ENCODE peak calls at places on chromosomes 6 and 20, in ten cellular contexts. One of them, this sample, is unnamed.

GRCh38 chr20:50193851-50194830 is 3.5 kb downstream of the CEBPB start:
- DNase-seq in tibial nerve: no peak
- DNase-seq in sigmoid colon: peak
- DNase-seq in H1: no peak
- DNase-seq in A549: peak
- DNase-seq in upper lobe of left lung: no peak
- DNase-seq in transverse colon: no peak
- DNase-seq in stomach: no peak
- DNase-seq in suprapubic skin: no peak
- DNase-seq in HepG2: no peak
- DNase-seq in this sample: no peak

GRCh38 chr6:139240161-139241010 is 51.4 kb downstream of the TXLNB start:
- DNase-seq in tibial nerve: no peak
- DNase-seq in sigmoid colon: no peak
- DNase-seq in H1: no peak
- DNase-seq in A549: no peak
- DNase-seq in upper lobe of left lung: no peak
- DNase-seq in transverse colon: peak
- DNase-seq in stomach: peak
- DNase-seq in suprapubic skin: no peak
- DNase-seq in HepG2: no peak
- DNase-seq in this sample: no peak

GRCh38 chr6:8743146-8743745 is 307.9 kb upstream of the SLC35B3 start:
- DNase-seq in tibial nerve: no peak
- DNase-seq in sigmoid colon: no peak
- DNase-seq in H1: no peak
- DNase-seq in A549: peak
- DNase-seq in upper lobe of left lung: no peak
- DNase-seq in transverse colon: no peak
- DNase-seq in stomach: no peak
- DNase-seq in suprapubic skin: no peak
- DNase-seq in HepG2: peak
- DNase-seq in this sample: no peak

GRCh38 chr6:24933868-24934401 is 1.8 kb downstream of the RIPOR2 start:
- DNase-seq in tibial nerve: no peak
- DNase-seq in sigmoid colon: no peak
- DNase-seq in H1: no peak
- DNase-seq in A549: peak
- DNase-seq in upper lobe of left lung: no peak
- DNase-seq in transverse colon: peak
- DNase-seq in stomach: no peak
- DNase-seq in suprapubic skin: no peak
- DNase-seq in HepG2: peak
- DNase-seq in this sample: no peak

GRCh38 chr6:108598316-108598863 is 37.7 kb downstream of the FOXO3 start:
- DNase-seq in tibial nerve: no peak
- DNase-seq in sigmoid colon: no peak
- DNase-seq in H1: no peak
- DNase-seq in A549: no peak
- DNase-seq in upper lobe of left lung: no peak
- DNase-seq in transverse colon: no peak
- DNase-seq in stomach: no peak
- DNase-seq in suprapubic skin: no peak
- DNase-seq in HepG2: no peak
- DNase-seq in this sample: no peak

GRCh38 chr6:69980624-69981023 is 114.3 kb downstream of the COL19A1 start:
- DNase-seq in tibial nerve: no peak
- DNase-seq in sigmoid colon: no peak
- DNase-seq in H1: no peak
- DNase-seq in A549: no peak
- DNase-seq in upper lobe of left lung: no peak
- DNase-seq in transverse colon: no peak
- DNase-seq in stomach: no peak
- DNase-seq in suprapubic skin: no peak
- DNase-seq in HepG2: no peak
- DNase-seq in this sample: no peak

GRCh38 chr6:40629463-40629862 is 42.3 kb upstream of the LRFN2 start:
- DNase-seq in tibial nerve: no peak
- DNase-seq in sigmoid colon: no peak
- DNase-seq in H1: no peak
- DNase-seq in A549: no peak
- DNase-seq in upper lobe of left lung: no peak
- DNase-seq in transverse colon: no peak
- DNase-seq in stomach: no peak
- DNase-seq in suprapubic skin: no peak
- DNase-seq in HepG2: no peak
- DNase-seq in this sample: no peak

GRCh38 chr20:5863040-5863811 is 87.1 kb downstream of the TRMT6 start:
- DNase-seq in tibial nerve: no peak
- DNase-seq in sigmoid colon: no peak
- DNase-seq in H1: no peak
- DNase-seq in A549: no peak
- DNase-seq in upper lobe of left lung: no peak
- DNase-seq in transverse colon: no peak
- DNase-seq in stomach: no peak
- DNase-seq in suprapubic skin: no peak
- DNase-seq in HepG2: no peak
- DNase-seq in this sample: peak

GRCh38 chr6:107701231-107701630 is 122.9 kb downstream of the SCML4 start:
- DNase-seq in tibial nerve: no peak
- DNase-seq in sigmoid colon: no peak
- DNase-seq in H1: no peak
- DNase-seq in A549: no peak
- DNase-seq in upper lobe of left lung: no peak
- DNase-seq in transverse colon: no peak
- DNase-seq in stomach: no peak
- DNase-seq in suprapubic skin: no peak
- DNase-seq in HepG2: no peak
- DNase-seq in this sample: no peak

GRCh38 chr6:108883172-108883571 is 35.0 kb downstream of the ARMC2 start:
- DNase-seq in tibial nerve: no peak
- DNase-seq in sigmoid colon: no peak
- DNase-seq in H1: no peak
- DNase-seq in A549: no peak
- DNase-seq in upper lobe of left lung: no peak
- DNase-seq in transverse colon: no peak
- DNase-seq in stomach: no peak
- DNase-seq in suprapubic skin: no peak
- DNase-seq in HepG2: no peak
- DNase-seq in this sample: no peak

GRCh38 chr6:158377866-158378265 is 65.6 kb downstream of the TULP4 start:
- DNase-seq in tibial nerve: no peak
- DNase-seq in sigmoid colon: no peak
- DNase-seq in H1: no peak
- DNase-seq in A549: no peak
- DNase-seq in upper lobe of left lung: no peak
- DNase-seq in transverse colon: no peak
- DNase-seq in stomach: no peak
- DNase-seq in suprapubic skin: no peak
- DNase-seq in HepG2: no peak
- DNase-seq in this sample: no peak

GRCh38 chr6:87396595-87397392 is 11.0 kb upstream of the CFAP206 start:
- DNase-seq in tibial nerve: no peak
- DNase-seq in sigmoid colon: no peak
- DNase-seq in H1: no peak
- DNase-seq in A549: no peak
- DNase-seq in upper lobe of left lung: no peak
- DNase-seq in transverse colon: no peak
- DNase-seq in stomach: no peak
- DNase-seq in suprapubic skin: no peak
- DNase-seq in HepG2: no peak
- DNase-seq in this sample: no peak

DNA sequence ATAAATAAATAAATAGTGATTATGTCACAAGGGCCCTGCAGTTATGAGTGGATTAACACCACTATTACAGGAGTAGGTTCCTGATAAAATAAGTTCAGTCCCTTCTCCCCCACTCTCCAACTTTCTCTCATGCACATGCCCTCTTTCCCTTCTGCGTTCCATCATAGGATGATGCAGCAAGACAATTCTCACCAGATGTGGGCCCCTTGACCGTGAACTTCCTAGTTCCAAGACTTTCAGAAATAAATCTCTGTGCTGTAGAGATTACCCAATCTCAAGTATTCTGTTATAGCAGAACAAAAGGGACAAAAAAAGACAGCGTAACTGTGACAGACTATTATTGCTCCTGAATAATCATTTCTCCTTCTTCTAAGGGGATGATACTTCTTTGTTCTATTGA is 33.8 kb upstream of the TMEM244 start:
- DNase-seq in tibial nerve: no peak
- DNase-seq in sigmoid colon: no peak
- DNase-seq in H1: no peak
- DNase-seq in A549: no peak
- DNase-seq in upper lobe of left lung: no peak
- DNase-seq in transverse colon: no peak
- DNase-seq in stomach: no peak
- DNase-seq in suprapubic skin: no peak
- DNase-seq in HepG2: no peak
- DNase-seq in this sample: no peak
- TF ChIP-seq EP300 in tibial nerve: no peak
- TF ChIP-seq EP300 in sigmoid colon: no peak
- TF ChIP-seq EP300 in H1: no peak
- TF ChIP-seq EP300 in A549: no peak
- TF ChIP-seq EP300 in upper lobe of left lung: no peak
- TF ChIP-seq EP300 in transverse colon: no peak
- TF ChIP-seq EP300 in stomach: no peak
- TF ChIP-seq EP300 in suprapubic skin: no peak
- TF ChIP-seq EP300 in HepG2: no peak
- TF ChIP-seq EP300 in this sample: no peak

GRCh38 chr6:104983296-104983695 is 26.4 kb downstream of the LIN28B start:
- DNase-seq in tibial nerve: no peak
- DNase-seq in sigmoid colon: no peak
- DNase-seq in H1: no peak
- DNase-seq in A549: no peak
- DNase-seq in upper lobe of left lung: no peak
- DNase-seq in transverse colon: no peak
- DNase-seq in stomach: no peak
- DNase-seq in suprapubic skin: no peak
- DNase-seq in HepG2: no peak
- DNase-seq in this sample: no peak
- H3K27ac ChIP-seq in tibial nerve: no peak
- H3K27ac ChIP-seq in sigmoid colon: no peak
- H3K27ac ChIP-seq in H1: no peak
- H3K27ac ChIP-seq in A549: no peak
- H3K27ac ChIP-seq in upper lobe of left lung: no peak
- H3K27ac ChIP-seq in transverse colon: no peak
- H3K27ac ChIP-seq in stomach: no peak
- H3K27ac ChIP-seq in suprapubic skin: no peak
- H3K27ac ChIP-seq in HepG2: no peak
- H3K27ac ChIP-seq in this sample: no peak

GRCh38 chr6:140283197-140283596 is 908.7 kb upstream of the CITED2 start:
- DNase-seq in tibial nerve: no peak
- DNase-seq in sigmoid colon: no peak
- DNase-seq in H1: no peak
- DNase-seq in A549: no peak
- DNase-seq in upper lobe of left lung: no peak
- DNase-seq in transverse colon: no peak
- DNase-seq in stomach: no peak
- DNase-seq in suprapubic skin: no peak
- DNase-seq in HepG2: no peak
- DNase-seq in this sample: no peak

GRCh38 chr6:140281794-140282193 is 907.3 kb upstream of the CITED2 start:
- DNase-seq in tibial nerve: no peak
- DNase-seq in sigmoid colon: no peak
- DNase-seq in H1: no peak
- DNase-seq in A549: no peak
- DNase-seq in upper lobe of left lung: no peak
- DNase-seq in transverse colon: no peak
- DNase-seq in stomach: no peak
- DNase-seq in suprapubic skin: no peak
- DNase-seq in HepG2: peak
- DNase-seq in this sample: no peak

GRCh38 chr6:140284871-140285270 is 910.4 kb upstream of the CITED2 start:
- DNase-seq in tibial nerve: no peak
- DNase-seq in sigmoid colon: no peak
- DNase-seq in H1: no peak
- DNase-seq in A549: no peak
- DNase-seq in upper lobe of left lung: no peak
- DNase-seq in transverse colon: no peak
- DNase-seq in stomach: no peak
- DNase-seq in suprapubic skin: no peak
- DNase-seq in HepG2: no peak
- DNase-seq in this sample: no peak

GRCh38 chr6:140285471-140285870 is 911.0 kb upstream of the CITED2 start:
- DNase-seq in tibial nerve: no peak
- DNase-seq in sigmoid colon: no peak
- DNase-seq in H1: no peak
- DNase-seq in A549: no peak
- DNase-seq in upper lobe of left lung: no peak
- DNase-seq in transverse colon: no peak
- DNase-seq in stomach: no peak
- DNase-seq in suprapubic skin: no peak
- DNase-seq in HepG2: no peak
- DNase-seq in this sample: no peak

DNA sequence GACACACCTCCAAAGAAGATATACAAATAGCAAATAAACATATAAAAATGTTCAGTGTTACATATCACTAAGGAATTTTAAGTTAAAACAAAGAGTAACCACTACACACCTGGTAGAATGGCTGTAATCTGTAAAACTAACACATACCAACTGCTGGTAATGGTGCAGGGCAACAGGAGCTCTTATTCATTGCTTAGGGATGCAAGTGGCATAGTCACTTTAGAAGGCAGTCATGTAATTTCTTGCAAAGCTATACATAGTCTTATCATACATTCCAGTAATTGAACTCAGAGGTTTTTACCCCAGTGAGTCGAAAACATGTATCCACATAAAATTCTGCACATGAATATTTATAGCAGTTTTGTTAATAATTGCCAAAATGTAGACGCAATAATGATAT is 906.8 kb upstream of the CITED2 start:
- DNase-seq in tibial nerve: no peak
- DNase-seq in sigmoid colon: no peak
- DNase-seq in H1: no peak
- DNase-seq in A549: no peak
- DNase-seq in upper lobe of left lung: no peak
- DNase-seq in transverse colon: no peak
- DNase-seq in stomach: no peak
- DNase-seq in suprapubic skin: no peak
- DNase-seq in HepG2: no peak
- DNase-seq in this sample: no peak
- TF ChIP-seq EP300 in tibial nerve: no peak
- TF ChIP-seq EP300 in sigmoid colon: no peak
- TF ChIP-seq EP300 in H1: no peak
- TF ChIP-seq EP300 in A549: no peak
- TF ChIP-seq EP300 in upper lobe of left lung: no peak
- TF ChIP-seq EP300 in transverse colon: no peak
- TF ChIP-seq EP300 in stomach: no peak
- TF ChIP-seq EP300 in suprapubic skin: no peak
- TF ChIP-seq EP300 in HepG2: no peak
- TF ChIP-seq EP300 in this sample: no peak

DNA sequence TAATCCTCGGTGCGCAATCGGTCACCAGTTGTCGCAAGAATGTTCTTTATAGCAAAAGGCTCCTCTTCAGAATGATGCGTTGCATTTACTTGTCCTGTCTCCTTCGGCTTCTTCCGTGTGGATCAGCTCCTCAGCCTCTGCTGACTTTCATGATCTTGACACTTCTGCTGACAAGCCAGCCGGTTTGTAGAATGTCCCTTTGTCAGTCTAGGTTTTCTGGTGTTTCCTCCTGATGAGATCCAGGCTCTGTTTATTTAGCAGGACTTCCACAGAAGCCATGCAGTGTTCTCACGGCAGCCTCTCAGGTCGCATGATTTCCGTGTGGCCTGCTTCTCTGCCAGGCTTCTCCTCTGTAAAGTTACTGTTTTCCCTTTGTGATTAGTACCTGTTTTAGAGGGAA is 66.9 kb downstream of the STX11 start:
- DNase-seq in tibial nerve: no peak
- DNase-seq in sigmoid colon: no peak
- DNase-seq in H1: no peak
- DNase-seq in A549: no peak
- DNase-seq in upper lobe of left lung: no peak
- DNase-seq in transverse colon: no peak
- DNase-seq in stomach: no peak
- DNase-seq in suprapubic skin: no peak
- DNase-seq in HepG2: peak
- DNase-seq in this sample: no peak
- H3K27ac ChIP-seq in tibial nerve: peak
- H3K27ac ChIP-seq in sigmoid colon: peak
- H3K27ac ChIP-seq in H1: no peak
- H3K27ac ChIP-seq in A549: no peak
- H3K27ac ChIP-seq in upper lobe of left lung: peak
- H3K27ac ChIP-seq in transverse colon: peak
- H3K27ac ChIP-seq in stomach: no peak
- H3K27ac ChIP-seq in suprapubic skin: peak
- H3K27ac ChIP-seq in HepG2: no peak
- H3K27ac ChIP-seq in this sample: peak